ENCODE peak calls at places on chromosome X, in six cellular contexts. One of them, this sample, is unnamed.

GRCh38 chrX:9899640-9900075 is 67.5 kb upstream of the CLDN34 start:
- DNase-seq in H9: no peak
- DNase-seq in H1: no peak
- DNase-seq in mesenchymal stem cell: peak; percentile 62
- DNase-seq in neuronal stem cell: peak; percentile 31
- DNase-seq in IMR-90: peak; percentile 91
- DNase-seq in this sample: no peak

GRCh38 chrX:43949669-43950068 is 23.5 kb downstream of the NDP start:
- DNase-seq in neuronal stem cell: no peak
- DNase-seq in mesenchymal stem cell: no peak
- DNase-seq in IMR-90: no peak
- DNase-seq in H1: peak; percentile 56
- DNase-seq in H9: peak; percentile 78
- DNase-seq in this sample: peak; percentile 2

GRCh38 chrX:110359273-110359672 is 625 bp downstream of the RTL9 start:
- DNase-seq in H9: no peak
- DNase-seq in neuronal stem cell: no peak
- DNase-seq in H1: no peak
- DNase-seq in IMR-90: no peak
- DNase-seq in mesenchymal stem cell: no peak
- DNase-seq in this sample: no peak

GRCh38 chrX:65644621-65645287 is 22.7 kb upstream of the MSN start:
- DNase-seq in mesenchymal stem cell: peak; percentile 49
- DNase-seq in IMR-90: peak; percentile 79
- DNase-seq in H1: no peak
- DNase-seq in neuronal stem cell: no peak
- DNase-seq in H9: peak; percentile 27
- DNase-seq in this sample: no peak

GRCh38 chrX:50779694-50780093 is 34.3 kb downstream of the SHROOM4 start:
- DNase-seq in IMR-90: no peak
- DNase-seq in H9: no peak
- DNase-seq in neuronal stem cell: no peak
- DNase-seq in mesenchymal stem cell: no peak
- DNase-seq in H1: no peak
- DNase-seq in this sample: no peak

GRCh38 chrX:53456254-53456653 is 22.1 kb upstream of the HSD17B10 start:
- DNase-seq in H9: no peak
- DNase-seq in IMR-90: peak; percentile 76
- DNase-seq in mesenchymal stem cell: peak; percentile 75
- DNase-seq in H1: no peak
- DNase-seq in neuronal stem cell: no peak
- DNase-seq in this sample: no peak

GRCh38 chrX:9529223-9529622 is 64.4 kb downstream of the TBL1X start:
- DNase-seq in neuronal stem cell: no peak
- DNase-seq in mesenchymal stem cell: no peak
- DNase-seq in H9: no peak
- DNase-seq in IMR-90: no peak
- DNase-seq in H1: no peak
- DNase-seq in this sample: no peak

GRCh38 chrX:44308869-44309268 is 34.6 kb downstream of the EFHC2 start:
- DNase-seq in mesenchymal stem cell: no peak
- DNase-seq in IMR-90: no peak
- DNase-seq in neuronal stem cell: no peak
- DNase-seq in H1: no peak
- DNase-seq in H9: no peak
- DNase-seq in this sample: no peak

GRCh38 chrX:65545456-65545855 is 10.9 kb upstream of the LAS1L start:
- DNase-seq in neuronal stem cell: no peak
- DNase-seq in H9: no peak
- DNase-seq in mesenchymal stem cell: no peak
- DNase-seq in H1: no peak
- DNase-seq in IMR-90: no peak
- DNase-seq in this sample: no peak

GRCh38 chrX:87626996-87627395 is 109.4 kb downstream of the KLHL4 start:
- DNase-seq in mesenchymal stem cell: no peak
- DNase-seq in neuronal stem cell: no peak
- DNase-seq in H9: no peak
- DNase-seq in H1: no peak
- DNase-seq in IMR-90: no peak
- DNase-seq in this sample: no peak

GRCh38 chrX:135463937-135464336 is 42.2 kb downstream of the SMIM10L2A start:
- DNase-seq in IMR-90: peak; percentile 6
- DNase-seq in mesenchymal stem cell: peak; percentile 3
- DNase-seq in neuronal stem cell: no peak
- DNase-seq in H9: no peak
- DNase-seq in H1: no peak
- DNase-seq in this sample: no peak

GRCh38 chrX:15973299-15973698 is 118.7 kb upstream of the AP1S2 start:
- DNase-seq in neuronal stem cell: no peak
- DNase-seq in IMR-90: peak; percentile 19
- DNase-seq in H9: peak; percentile 78
- DNase-seq in H1: no peak
- DNase-seq in mesenchymal stem cell: peak; percentile 27
- DNase-seq in this sample: peak; percentile 26

GRCh38 chrX:10111364-10112148 is 45.2 kb upstream of the CLCN4 start:
- DNase-seq in IMR-90: peak; percentile 14
- DNase-seq in neuronal stem cell: no peak
- DNase-seq in mesenchymal stem cell: peak; percentile 37
- DNase-seq in H1: no peak
- DNase-seq in H9: no peak
- DNase-seq in this sample: peak; percentile 61

GRCh38 chrX:50697691-50698090 is 116.3 kb downstream of the SHROOM4 start:
- DNase-seq in mesenchymal stem cell: peak; percentile 77
- DNase-seq in H1: no peak
- DNase-seq in H9: no peak
- DNase-seq in neuronal stem cell: no peak
- DNase-seq in IMR-90: peak; percentile 79
- DNase-seq in this sample: peak; percentile 69

GRCh38 chrX:9379697-9380551 is 84.9 kb upstream of the TBL1X start:
- DNase-seq in IMR-90: peak; percentile 61
- DNase-seq in H9: no peak
- DNase-seq in mesenchymal stem cell: peak; percentile 38
- DNase-seq in H1: no peak
- DNase-seq in neuronal stem cell: no peak
- DNase-seq in this sample: no peak

GRCh38 chrX:18895157-18895952 is 88.6 kb downstream of the PHKA2 start:
- DNase-seq in neuronal stem cell: no peak
- DNase-seq in H9: peak; percentile 24
- DNase-seq in mesenchymal stem cell: no peak
- DNase-seq in H1: no peak
- DNase-seq in IMR-90: peak; percentile 37
- DNase-seq in this sample: peak; percentile 56

GRCh38 chrX:150038356-150038755 is 100.1 kb upstream of the EOLA2 start:
- DNase-seq in mesenchymal stem cell: peak; percentile 23
- DNase-seq in H1: no peak
- DNase-seq in H9: no peak
- DNase-seq in neuronal stem cell: no peak
- DNase-seq in IMR-90: no peak
- DNase-seq in this sample: no peak

GRCh38 chrX:51891821-51892551 is 1.4 kb upstream of the MAGED1 start:
- DNase-seq in H9: no peak
- DNase-seq in IMR-90: peak; percentile 69
- DNase-seq in H1: no peak
- DNase-seq in neuronal stem cell: no peak
- DNase-seq in mesenchymal stem cell: peak; percentile 39
- DNase-seq in this sample: peak; percentile 61

GRCh38 chrX:124231454-124231853 is 101.0 kb upstream of the TEX13D start:
- DNase-seq in mesenchymal stem cell: no peak
- DNase-seq in neuronal stem cell: no peak
- DNase-seq in H9: no peak
- DNase-seq in H1: no peak
- DNase-seq in IMR-90: no peak
- DNase-seq in this sample: no peak

GRCh38 chrX:107447642-107448041 is 1.8 kb upstream of the FRMPD3 start:
- DNase-seq in neuronal stem cell: no peak
- DNase-seq in H1: no peak
- DNase-seq in mesenchymal stem cell: no peak
- DNase-seq in H9: no peak
- DNase-seq in IMR-90: no peak
- DNase-seq in this sample: no peak

GRCh38 chrX:31092970-31093638 is 21.3 kb upstream of the FTHL17 start:
- DNase-seq in H9: no peak
- DNase-seq in H1: no peak
- DNase-seq in IMR-90: no peak
- DNase-seq in mesenchymal stem cell: no peak
- DNase-seq in neuronal stem cell: no peak
- DNase-seq in this sample: no peak

GRCh38 chrX:40373025-40373424 is 207.7 kb upstream of the ATP6AP2 start:
- DNase-seq in mesenchymal stem cell: no peak
- DNase-seq in IMR-90: no peak
- DNase-seq in H1: no peak
- DNase-seq in neuronal stem cell: no peak
- DNase-seq in H9: no peak
- DNase-seq in this sample: no peak

GRCh38 chrX:19964017-19964710 is 26.7 kb downstream of the BCLAF3 start:
- DNase-seq in neuronal stem cell: no peak
- DNase-seq in H9: no peak
- DNase-seq in H1: no peak
- DNase-seq in mesenchymal stem cell: no peak
- DNase-seq in IMR-90: no peak
- DNase-seq in this sample: no peak

GRCh38 chrX:9797961-9798360 is 11.7 kb downstream of the SHROOM2 start:
- DNase-seq in H9: no peak
- DNase-seq in IMR-90: no peak
- DNase-seq in mesenchymal stem cell: no peak
- DNase-seq in H1: no peak
- DNase-seq in neuronal stem cell: no peak
- DNase-seq in this sample: no peak

GRCh38 chrX:66635360-66635759 is 3.5 kb downstream of the EDA2R start:
- DNase-seq in H9: no peak
- DNase-seq in mesenchymal stem cell: peak; percentile 78
- DNase-seq in neuronal stem cell: no peak
- DNase-seq in H1: no peak
- DNase-seq in IMR-90: peak; percentile 86
- DNase-seq in this sample: peak; percentile 9

GRCh38 chrX:20454117-20454516 is 187.4 kb upstream of the RPS6KA3 start:
- DNase-seq in H9: no peak
- DNase-seq in IMR-90: peak; percentile 25
- DNase-seq in neuronal stem cell: no peak
- DNase-seq in mesenchymal stem cell: peak; percentile 49
- DNase-seq in H1: no peak
- DNase-seq in this sample: no peak

GRCh38 chrX:49077941-49078340 is 1.7 kb downstream of the WDR45 start:
- DNase-seq in mesenchymal stem cell: no peak
- DNase-seq in IMR-90: no peak
- DNase-seq in H1: no peak
- DNase-seq in neuronal stem cell: no peak
- DNase-seq in H9: no peak
- DNase-seq in this sample: peak; percentile 49

GRCh38 chrX:13489451-13489850 is 80.0 kb upstream of the EGFL6 start:
- DNase-seq in IMR-90: peak; percentile 38
- DNase-seq in H1: no peak
- DNase-seq in neuronal stem cell: no peak
- DNase-seq in mesenchymal stem cell: peak; percentile 17
- DNase-seq in H9: no peak
- DNase-seq in this sample: no peak

GRCh38 chrX:134679226-134679625 is 21.0 kb upstream of the PLAC1 start:
- DNase-seq in IMR-90: peak; percentile 48
- DNase-seq in H9: no peak
- DNase-seq in neuronal stem cell: no peak
- DNase-seq in mesenchymal stem cell: peak; percentile 36
- DNase-seq in H1: no peak
- DNase-seq in this sample: no peak

GRCh38 chrX:13721819-13722527 is 12.4 kb downstream of the TRAPPC2 start:
- DNase-seq in H9: no peak
- DNase-seq in H1: no peak
- DNase-seq in neuronal stem cell: no peak
- DNase-seq in mesenchymal stem cell: peak; percentile 74
- DNase-seq in IMR-90: peak; percentile 86
- DNase-seq in this sample: no peak

GRCh38 chrX:112852850-112853249 is 12.2 kb upstream of the AMOT start:
- DNase-seq in H9: no peak
- DNase-seq in IMR-90: no peak
- DNase-seq in H1: no peak
- DNase-seq in neuronal stem cell: no peak
- DNase-seq in mesenchymal stem cell: no peak
- DNase-seq in this sample: no peak

GRCh38 chrX:112851806-112852205 is 11.2 kb upstream of the AMOT start:
- DNase-seq in IMR-90: peak; percentile 73
- DNase-seq in H9: no peak
- DNase-seq in neuronal stem cell: no peak
- DNase-seq in mesenchymal stem cell: peak; percentile 87
- DNase-seq in H1: no peak
- DNase-seq in this sample: no peak

GRCh38 chrX:112857478-112857878 is 16.8 kb upstream of the AMOT start:
- DNase-seq in H9: no peak
- DNase-seq in mesenchymal stem cell: no peak
- DNase-seq in neuronal stem cell: no peak
- DNase-seq in IMR-90: no peak
- DNase-seq in H1: no peak
- DNase-seq in this sample: peak; percentile 62
- H3K14ac ChIP-seq in H9: no peak overlapping the region
- H3K14ac ChIP-seq in mesenchymal stem cell: no peak overlapping the region
- H3K14ac ChIP-seq in neuronal stem cell: no peak overlapping the region
- H3K14ac ChIP-seq in IMR-90: no peak overlapping the region
- H3K14ac ChIP-seq in H1: no peak overlapping the region
- H3K14ac ChIP-seq in this sample: no peak overlapping the region

GRCh38 chrX:101906136-101906796 is 25.6 kb downstream of the ZMAT1 start:
- DNase-seq in IMR-90: no peak
- DNase-seq in mesenchymal stem cell: no peak
- DNase-seq in neuronal stem cell: no peak
- DNase-seq in H9: no peak
- DNase-seq in H1: no peak
- DNase-seq in this sample: no peak

GRCh38 chrX:101904996-101905395 is 26.8 kb downstream of the ZMAT1 start:
- DNase-seq in mesenchymal stem cell: no peak
- DNase-seq in IMR-90: no peak
- DNase-seq in neuronal stem cell: no peak
- DNase-seq in H9: no peak
- DNase-seq in H1: no peak
- DNase-seq in this sample: no peak
- H3K14ac ChIP-seq in mesenchymal stem cell: no peak overlapping the region
- H3K14ac ChIP-seq in IMR-90: no peak overlapping the region
- H3K14ac ChIP-seq in neuronal stem cell: no peak overlapping the region
- H3K14ac ChIP-seq in H9: no peak overlapping the region
- H3K14ac ChIP-seq in H1: no peak overlapping the region
- H3K14ac ChIP-seq in this sample: no peak overlapping the region

DNA sequence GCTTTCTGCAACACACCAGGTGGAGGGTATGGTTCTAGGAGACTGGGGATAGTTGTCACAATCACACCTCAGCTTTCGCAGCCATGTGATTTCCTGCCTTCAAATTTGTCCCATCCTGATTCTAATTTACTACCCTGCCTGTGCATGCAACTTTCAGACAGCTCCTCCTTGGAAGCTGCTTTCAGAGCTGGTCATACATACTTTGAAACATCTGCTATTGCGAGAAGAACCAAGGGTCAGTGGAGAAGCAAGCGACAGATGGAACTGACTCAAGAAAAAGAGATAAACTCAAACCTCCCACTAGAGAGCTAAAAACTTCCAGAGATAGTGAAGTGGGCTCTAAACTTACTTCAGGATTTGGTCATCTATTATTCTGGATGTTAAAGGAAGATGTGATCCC is 381.7 kb upstream of the FGF13 start:
- DNase-seq in IMR-90: no peak
- DNase-seq in mesenchymal stem cell: no peak
- DNase-seq in H9: no peak
- DNase-seq in neuronal stem cell: no peak
- DNase-seq in H1: no peak
- DNase-seq in this sample: no peak
- H3K14ac ChIP-seq in IMR-90: no peak overlapping the region
- H3K14ac ChIP-seq in mesenchymal stem cell: no peak overlapping the region
- H3K14ac ChIP-seq in H9: no peak overlapping the region
- H3K14ac ChIP-seq in neuronal stem cell: no peak overlapping the region
- H3K14ac ChIP-seq in H1: no peak overlapping the region
- H3K14ac ChIP-seq in this sample: no peak overlapping the region

GRCh38 chrX:62928906-62929305 is 422.2 kb downstream of the SPIN4 start:
- DNase-seq in neuronal stem cell: no peak
- DNase-seq in H9: no peak
- DNase-seq in IMR-90: no peak
- DNase-seq in H1: no peak
- DNase-seq in mesenchymal stem cell: no peak
- DNase-seq in this sample: no peak
- H3K14ac ChIP-seq in neuronal stem cell: no peak overlapping the region
- H3K14ac ChIP-seq in H9: no peak overlapping the region
- H3K14ac ChIP-seq in IMR-90: no peak overlapping the region
- H3K14ac ChIP-seq in H1: no peak overlapping the region
- H3K14ac ChIP-seq in mesenchymal stem cell: no peak overlapping the region
- H3K14ac ChIP-seq in this sample: no peak overlapping the region

This sample was measured in trophoblast cell.